ENCODE peak calls at places on chromosomes 4 and X, in five cellular contexts. Y is NCI-H774, R is GM12865, X is Daoy, H is heart right ventricle. P is an unnamed sample.

GRCh38 chr4:132540797-132541196 is 608.3 kb upstream of the PCDH10 start:
- DNase-seq in Y (peak), H (no peak), X (no peak), R (no peak), P (no peak)

GRCh38 chrX:118459494-118459893 is 36.1 kb upstream of the DOCK11 start:
- DNase-seq in Y (peak), X (peak), H (no peak), R (peak), P (no peak)

GRCh38 chr4:81652069-81652478 is 180.4 kb upstream of the RASGEF1B start:
- DNase-seq in Y (no peak), X (no peak), H (no peak), R (no peak), P (no peak)

GRCh38 chr4:150960818-150961217 is 54.3 kb downstream of the LRBA start:
- DNase-seq in H (no peak), R (peak), X (peak), Y (no peak), P (no peak)

GRCh38 chr4:5477613-5478012 is 230.7 kb downstream of the EVC2 start:
- DNase-seq in X (no peak), H (no peak), R (no peak), Y (no peak), P (no peak)

GRCh38 chr4:81818385-81818784 is 346.7 kb upstream of the RASGEF1B start:
- DNase-seq in X (no peak), Y (no peak), R (no peak), H (no peak), P (no peak)

GRCh38 chr4:149676076-149676475 is 139.6 kb downstream of the IQCM start:
- DNase-seq in R (peak), X (no peak), Y (no peak), H (no peak), P (no peak)

GRCh38 chrX:38811515-38812239 is 10.4 kb downstream of the MID1IP1 start:
- DNase-seq in Y (no peak), R (peak), X (peak), H (no peak), P (no peak)

GRCh38 chr4:108619372-108620100 is 840 bp upstream of the RPL34 start:
- DNase-seq in H (no peak), Y (no peak), R (no peak), X (no peak), P (no peak)

GRCh38 chr4:6419452-6420028 is 52.9 kb downstream of the PPP2R2C start:
- DNase-seq in H (no peak), X (peak), R (no peak), Y (no peak), P (no peak)

GRCh38 chr4:140069068-140069467 is 84.9 kb downstream of the MAML3 start:
- DNase-seq in X (no peak), R (no peak), Y (no peak), H (no peak), P (no peak)

GRCh38 chr4:138908134-138908533 is 107.4 kb upstream of the NOCT start:
- DNase-seq in R (no peak), X (no peak), Y (no peak), H (no peak), P (no peak)

GRCh38 chr4:169060396-169061081 is 50.5 kb upstream of the CBR4 start:
- DNase-seq in X (no peak), H (no peak), Y (no peak), R (no peak), P (no peak)

GRCh38 chr4:100707786-100708185 is 190.0 kb upstream of the EMCN start:
- DNase-seq in X (no peak), R (no peak), H (no peak), Y (no peak), P (no peak)

GRCh38 chr4:176363072-176363471 is 43.3 kb downstream of the SPCS3 start:
- DNase-seq in X (no peak), Y (no peak), R (peak), H (no peak), P (no peak)

GRCh38 chrX:40877869-40878268 is 142.5 kb upstream of the MED14 start:
- DNase-seq in X (no peak), H (no peak), R (peak), Y (no peak), P (no peak)

GRCh38 chrX:55582447-55582846 is 40.8 kb upstream of the FOXR2 start:
- DNase-seq in X (no peak), Y (no peak), H (no peak), R (no peak), P (no peak)

GRCh38 chr4:145178740-145179139 is 1.6 kb downstream of the OTUD4 start:
- DNase-seq in X (no peak), R (peak), Y (no peak), H (no peak), P (no peak)

GRCh38 chr4:78186597-78187543 is 129.7 kb downstream of the FRAS1 start:
- DNase-seq in Y (no peak), H (no peak), R (no peak), X (no peak), P (no peak)

GRCh38 chrX:49972313-49972712 is 49.9 kb downstream of the CLCN5 start:
- DNase-seq in Y (no peak), R (no peak), X (no peak), H (no peak), P (no peak)

GRCh38 chrX:80817002-80817401 is 7.3 kb upstream of the BRWD3 start:
- DNase-seq in H (no peak), X (no peak), R (no peak), Y (no peak), P (no peak)

GRCh38 chr4:22416403-22416802 is 99.5 kb downstream of the ADGRA3 start:
- DNase-seq in Y (no peak), H (no peak), R (no peak), X (peak), P (no peak)

GRCh38 chr4:85611661-85612060 is 136.7 kb downstream of the ARHGAP24 start:
- DNase-seq in H (no peak), R (no peak), Y (no peak), X (no peak), P (no peak)

P was measured in pancreas.